ENCODE peak calls at places on chromosomes 12 and 14, in seven cellular contexts. G is psoas muscle, P is right lobe of liver, E is transverse colon, N is Panc1, D is upper lobe of right lung, Q is heart right ventricle. U is an unnamed sample.

GRCh38 chr14:74517731-74518130 is 24.2 kb downstream of the ISCA2 start:
- DNase-seq in G (peak; percentile 53), P (no peak), E (no peak), N (no peak), D (peak; percentile 27), Q (no peak), U (no peak)

GRCh38 chr12:2170376-2170775 is 117.6 kb downstream of the CACNA1C start:
- DNase-seq in G (no peak), P (no peak), E (no peak), N (no peak), D (no peak), Q (no peak), U (peak; percentile 23)

GRCh38 chr12:89709994-89710872 is 1.6 kb upstream of the ATP2B1 start:
- DNase-seq in G (peak; percentile 83), P (peak; percentile 66), E (peak; percentile 67), N (no peak), D (peak; percentile 86), Q (peak; percentile 73), U (no peak)

GRCh38 chr12:10771132-10771733 is 31.2 kb downstream of the TAS2R7 start:
- DNase-seq in G (no peak), P (no peak), E (no peak), N (peak; percentile 17), D (no peak), Q (no peak), U (peak; percentile 32)

GRCh38 chr12:645563-646071 is 17.6 kb downstream of the NINJ2 start:
- DNase-seq in G (no peak), P (no peak), E (no peak), N (no peak), D (no peak), Q (peak; percentile 75), U (peak; percentile 38)

GRCh38 chr12:121718653-121719239 is 6.2 kb downstream of the TMEM120B start:
- DNase-seq in G (peak; percentile 52), P (no peak), E (no peak), N (no peak), D (no peak), Q (no peak), U (no peak)

GRCh38 chr12:28872654-28873268 is 276.3 kb upstream of the FAR2 start:
- DNase-seq in G (no peak), P (peak; percentile 16), E (peak; percentile 9), N (peak; percentile 48), D (no peak), Q (peak; percentile 55), U (peak; percentile 50)

GRCh38 chr12:30847259-30847658 is 79.3 kb upstream of the TSPAN11 start:
- DNase-seq in G (no peak), P (no peak), E (no peak), N (peak; percentile 64), D (no peak), Q (no peak), U (peak; percentile 75)

GRCh38 chr14:30283822-30284446 is 275.0 kb upstream of the G2E3 start:
- DNase-seq in G (no peak), P (no peak), E (no peak), N (no peak), D (no peak), Q (no peak), U (peak; percentile 23)

GRCh38 chr12:29207120-29207519 is 58.0 kb downstream of the FAR2 start:
- DNase-seq in G (no peak), P (no peak), E (no peak), N (no peak), D (no peak), Q (no peak), U (no peak)

GRCh38 chr14:96349286-96350075 is 13.7 kb downstream of the ATG2B start:
- DNase-seq in G (no peak), P (no peak), E (no peak), N (no peak), D (no peak), Q (no peak), U (no peak)

GRCh38 chr14:74380845-74381244 is 32.6 kb downstream of the VRTN start:
- DNase-seq in G (no peak), P (no peak), E (no peak), N (no peak), D (peak; percentile 20), Q (no peak), U (no peak)

GRCh38 chr14:55673048-55673447 is 93.0 kb downstream of the KTN1 start:
- DNase-seq in G (no peak), P (no peak), E (no peak), N (no peak), D (no peak), Q (no peak), U (no peak)

GRCh38 chr12:19440019-19440858 is 947 bp downstream of the AEBP2 start:
- DNase-seq in G (peak; percentile 75), P (peak; percentile 59), E (peak; percentile 57), N (no peak), D (peak; percentile 78), Q (peak; percentile 55), U (peak; percentile 46)

GRCh38 chr14:42224053-42224888 is 617.6 kb downstream of the LRFN5 start:
- DNase-seq in G (no peak), P (peak; percentile 48), E (peak; percentile 42), N (no peak), D (no peak), Q (peak; percentile 40), U (peak; percentile 25)

GRCh38 chr12:22518998-22519397 is 25.3 kb downstream of the C2CD5 start:
- DNase-seq in G (no peak), P (no peak), E (no peak), N (no peak), D (no peak), Q (no peak), U (no peak)

DNA sequence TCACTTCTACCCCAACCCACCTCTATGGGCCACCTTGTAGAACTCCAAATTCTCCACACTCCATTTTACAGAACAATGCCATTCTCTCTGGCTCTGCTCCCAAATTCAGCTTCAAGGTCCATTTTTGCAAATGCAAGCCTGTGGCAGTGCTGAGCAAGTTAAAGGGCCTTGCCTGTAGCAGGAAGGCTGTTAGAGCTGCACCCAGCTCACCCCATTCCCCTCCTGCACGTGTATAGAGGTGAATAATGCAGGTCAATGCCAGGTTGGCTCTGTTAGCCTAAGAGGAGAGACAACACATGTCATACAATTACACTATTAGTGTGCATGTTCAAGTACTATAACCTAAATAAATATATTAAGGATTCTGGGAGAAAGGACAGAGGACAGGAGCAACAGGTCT is 120.4 kb downstream of the TBX5 start:
- DNase-seq in G (no peak), P (no peak), E (no peak), N (no peak), D (no peak), Q (no peak), U (no peak)
- H3K4me3 ChIP-seq in G (no peak overlapping the region), P (no peak overlapping the region), E (no peak overlapping the region), N (no peak overlapping the region), D (no peak overlapping the region), Q (no peak overlapping the region), U (no peak overlapping the region)

DNA sequence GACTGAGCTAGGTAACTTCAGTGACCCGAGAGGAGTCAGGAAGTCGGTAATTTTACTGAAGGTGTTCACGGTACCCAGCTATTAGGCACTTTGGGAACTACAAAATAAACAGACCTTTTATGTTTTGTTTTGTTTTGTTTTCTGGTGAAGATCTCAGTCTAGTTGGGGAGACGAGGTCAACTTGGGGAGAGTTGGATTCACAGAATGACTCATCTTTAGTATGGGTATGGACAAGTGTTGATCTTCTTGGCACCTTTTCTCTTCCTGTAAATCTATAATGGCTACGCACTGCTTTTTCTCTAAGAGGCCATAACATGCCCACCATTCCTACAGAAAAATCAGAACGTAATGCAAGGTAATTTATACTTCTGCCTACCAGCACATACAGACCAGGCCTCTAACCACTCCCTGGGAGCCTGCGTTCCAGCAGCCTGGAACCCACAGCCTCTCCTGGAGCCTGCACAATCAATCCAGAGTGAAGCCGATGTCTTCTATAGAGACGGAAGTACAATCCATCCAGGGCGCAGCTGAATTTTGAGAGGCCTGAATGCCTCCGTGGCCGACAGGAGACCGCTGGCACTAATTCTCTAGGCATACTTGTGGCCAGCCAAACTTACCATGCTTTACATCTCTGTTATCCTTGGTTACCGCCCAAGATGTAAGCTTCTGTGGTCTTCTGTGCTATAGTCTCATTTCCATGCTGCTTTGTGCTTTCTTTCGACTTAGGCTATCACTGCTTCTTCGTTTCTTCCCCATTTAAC is 679 bp downstream of the PPHLN1 start:
- DNase-seq in G (no peak), P (no peak), E (peak; percentile 9), N (no peak), D (no peak), Q (no peak), U (peak; percentile 32)
- H3K4me1 ChIP-seq in G (peaks cover 11% of the 10 kb centered on the region), P (no peaks in the 10 kb centered on the region), E (peaks cover 24% of the 10 kb centered on the region), N (peaks cover 19% of the 10 kb centered on the region), D (peaks cover 28% of the 10 kb centered on the region), Q (peaks cover 16% of the 10 kb centered on the region), U (peaks cover 6% of the 10 kb centered on the region)

GRCh38 chr14:63712123-63712522 is 15.7 kb downstream of the SGPP1 start:
- DNase-seq in G (no peak), P (no peak), E (no peak), N (no peak), D (no peak), Q (no peak), U (no peak)

GRCh38 chr14:63707216-63707615 is 20.6 kb downstream of the SGPP1 start:
- DNase-seq in G (no peak), P (no peak), E (no peak), N (no peak), D (no peak), Q (no peak), U (no peak)

GRCh38 chr14:63713058-63713457 is 14.8 kb downstream of the SGPP1 start:
- DNase-seq in G (no peak), P (no peak), E (no peak), N (no peak), D (no peak), Q (no peak), U (no peak)

GRCh38 chr14:63713765-63714164 is 14.1 kb downstream of the SGPP1 start:
- DNase-seq in G (no peak), P (no peak), E (no peak), N (no peak), D (no peak), Q (no peak), U (no peak)

DNA sequence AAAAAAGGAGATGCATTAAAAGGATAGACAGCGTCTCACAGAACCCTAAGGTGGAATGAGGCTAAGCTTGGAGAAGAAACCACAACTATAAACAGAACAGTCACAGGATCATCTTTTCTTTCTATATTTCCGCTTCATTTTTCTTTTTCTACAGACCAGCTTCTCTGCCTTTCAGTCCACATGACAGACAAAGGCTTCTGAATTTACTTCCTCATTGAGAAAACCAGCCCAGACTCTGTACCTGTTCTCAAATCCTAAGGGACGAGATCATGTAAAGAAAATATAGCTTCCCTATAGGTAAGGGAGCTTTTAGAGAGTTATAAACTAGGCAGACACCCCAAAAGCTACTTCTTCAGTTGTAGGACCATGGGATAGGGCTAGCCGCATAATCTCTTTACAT is 17.4 kb downstream of the SGPP1 start:
- DNase-seq in G (no peak), P (no peak), E (no peak), N (no peak), D (no peak), Q (no peak), U (no peak)
- H3K36me3 ChIP-seq in G (no peaks in the 10 kb centered on the region), P (no peaks in the 10 kb centered on the region), E (no peaks in the 10 kb centered on the region), N (no peaks in the 10 kb centered on the region), D (no peaks in the 10 kb centered on the region), Q (no peaks in the 10 kb centered on the region), U (no peaks in the 10 kb centered on the region)

DNA sequence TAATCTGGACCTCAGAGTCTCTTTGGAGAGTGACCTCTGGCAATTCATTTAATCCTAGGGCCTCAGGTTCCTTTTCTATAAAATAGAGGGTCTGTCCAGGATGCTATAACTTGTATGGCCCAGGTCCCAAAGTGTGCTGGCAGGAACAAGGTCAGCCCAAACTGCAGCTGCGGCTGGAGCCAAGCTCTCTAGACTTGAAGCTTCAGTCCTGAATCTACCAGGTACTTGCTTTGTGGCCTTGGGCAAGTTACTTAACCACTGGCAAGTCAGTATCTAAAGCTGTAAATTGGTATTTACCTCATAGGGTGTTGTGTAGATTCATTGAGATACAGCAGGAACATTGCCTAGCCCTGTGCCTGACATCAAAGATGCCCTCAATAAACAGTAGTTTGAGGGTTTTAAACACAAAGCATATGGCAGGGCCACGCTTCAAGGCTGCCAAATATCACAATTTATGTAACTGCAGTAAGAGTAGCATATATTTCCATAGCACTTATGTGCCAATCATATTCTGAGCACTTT is 21.7 kb downstream of the CPM start:
- DNase-seq in G (no peak), P (no peak), E (no peak), N (no peak), D (no peak), Q (no peak), U (no peak)
- H3K4me3 ChIP-seq in G (no peak overlapping the region), P (no peak overlapping the region), E (no peak overlapping the region), N (no peak overlapping the region), D (no peak overlapping the region), Q (no peak overlapping the region), U (no peak overlapping the region)

U was measured in small intestine.